ENCODE peak calls at places on chromosomes 16 and 17, in eight cellular contexts. K is left ventricle myocardium inferior, F is neural progenitor cell, C is WTC11, Q is right atrium auricular region, U is nephron progenitor cell, E is upper lobe of right lung, W is BE2C. V is an unnamed sample.

GRCh38 chr16:12971216-12971615 is 69.8 kb downstream of the SHISA9 start:
- DNase-seq in K (no peak), F (no peak), C (no peak), Q (no peak), U (no peak), E (no peak), W (peak; percentile 13), V (peak; percentile 41)

GRCh38 chr16:70681382-70682238 is 4.2 kb downstream of the MTSS2 start:
- DNase-seq in K (peak; percentile 18), F (no peak), C (no peak), Q (no peak), U (no peak), E (no peak), W (no peak), V (peak; percentile 14)

GRCh38 chr17:6109541-6109940 is 39.4 kb downstream of the WSCD1 start:
- DNase-seq in K (no peak), F (no peak), C (no peak), Q (no peak), U (no peak), E (peak; percentile 17), W (no peak), V (no peak)

GRCh38 chr17:38730526-38731379 is 612 bp downstream of the CISD3 start:
- DNase-seq in K (peak; percentile 84), F (peak; percentile 51), C (peak; percentile 47), Q (peak; percentile 79), U (peak; percentile 38), E (peak; percentile 92), W (peak; percentile 89), V (peak; percentile 33)

GRCh38 chr16:27911486-27911885 is 152.0 kb downstream of the GSG1L start:
- DNase-seq in K (no peak), F (no peak), C (no peak), Q (no peak), U (no peak), E (no peak), W (no peak), V (no peak)

GRCh38 chr17:74757931-74758845 is 9.8 kb downstream of the NHERF1 start:
- DNase-seq in K (peak; percentile 45), F (no peak), C (no peak), Q (no peak), U (peak; percentile 36), E (no peak), W (peak; percentile 51), V (no peak)

GRCh38 chr17:81004336-81005015 is 12.8 kb downstream of the CHMP6 start:
- DNase-seq in K (no peak), F (peak; percentile 39), C (no peak), Q (no peak), U (no peak), E (peak; percentile 65), W (no peak), V (no peak)

GRCh38 chr17:45997624-45998023 is 1.4 kb upstream of the STH start:
- DNase-seq in K (no peak), F (no peak), C (no peak), Q (no peak), U (no peak), E (no peak), W (no peak), V (no peak)

DNA sequence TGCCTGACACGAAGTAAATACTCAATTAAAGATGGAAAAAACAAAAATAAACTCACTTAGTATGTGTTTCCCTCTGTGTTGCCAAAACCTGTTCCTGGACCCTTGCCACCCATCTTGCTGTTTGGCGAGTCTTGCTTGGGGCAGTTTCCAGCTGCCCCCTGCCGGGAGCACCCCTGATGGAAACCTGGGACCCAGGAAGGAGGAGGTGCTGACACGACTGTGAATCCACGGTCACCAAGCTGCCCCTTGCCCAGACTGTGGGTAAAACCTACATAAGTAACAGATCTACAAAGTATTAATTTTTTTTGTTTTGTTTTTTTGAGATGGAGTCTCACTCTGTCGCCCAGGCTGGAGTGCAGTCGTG is 50.1 kb upstream of the SIAH1 start:
- DNase-seq in K (no peak), F (no peak), C (no peak), Q (no peak), U (no peak), E (no peak), W (no peak), V (no peak)
- TF ChIP-seq CTCF in K (no peak), F (no peak), C (no peak), Q (no peak), U (no peak), E (no peak), W (no peak), V (no peak)

GRCh38 chr17:7133424-7133823 is 18.8 kb upstream of the ASGR2 start:
- DNase-seq in K (peak; percentile 39), F (peak; percentile 79), C (peak; percentile 63), Q (no peak), U (peak; percentile 35), E (peak; percentile 76), W (no peak), V (peak; percentile 36)

GRCh38 chr17:7129311-7129710 is 14.7 kb upstream of the ASGR2 start:
- DNase-seq in K (no peak), F (no peak), C (no peak), Q (no peak), U (no peak), E (no peak), W (no peak), V (no peak)

GRCh38 chr17:7132511-7133094 is 18.0 kb upstream of the ASGR2 start:
- DNase-seq in K (no peak), F (peak; percentile 83), C (peak; percentile 73), Q (no peak), U (peak; percentile 45), E (peak; percentile 55), W (no peak), V (no peak)

GRCh38 chr17:7128174-7128573 is 13.6 kb upstream of the ASGR2 start:
- DNase-seq in K (no peak), F (no peak), C (no peak), Q (no peak), U (no peak), E (no peak), W (no peak), V (peak; percentile 69)

GRCh38 chr17:7130626-7131467 is 16.2 kb upstream of the ASGR2 start:
- DNase-seq in K (no peak), F (no peak), C (no peak), Q (no peak), U (no peak), E (no peak), W (no peak), V (no peak)
- TF ChIP-seq CTCF in K (no peak), F (no peak), C (no peak), Q (no peak), U (no peak), E (no peak), W (no peak), V (no peak)

DNA sequence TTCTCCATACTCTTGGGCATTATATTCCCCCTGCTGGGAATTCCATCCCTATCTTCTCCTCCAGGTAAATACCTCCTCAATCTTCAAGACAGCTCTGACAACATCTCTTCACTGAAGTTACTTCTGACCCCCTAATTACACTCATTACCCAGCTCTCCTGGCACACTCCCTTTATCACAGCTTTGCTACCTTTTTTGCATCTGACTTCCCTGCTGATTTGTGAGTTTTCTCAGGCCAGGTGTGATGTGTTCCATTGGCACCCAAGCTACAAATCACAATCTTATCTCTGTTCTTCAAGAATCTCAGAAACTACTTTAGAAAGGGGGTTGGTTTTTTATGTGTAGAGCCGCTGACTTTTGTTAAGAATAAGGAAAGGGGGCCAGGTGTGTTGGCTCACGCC is 14.0 kb downstream of the CLEC19A start:
- DNase-seq in K (no peak), F (no peak), C (no peak), Q (no peak), U (no peak), E (no peak), W (no peak), V (no peak)
- TF ChIP-seq CTCF in K (no peak), F (no peak), C (no peak), Q (no peak), U (no peak), E (no peak), W (no peak), V (no peak)

GRCh38 chr17:21165922-21166598 is 39.3 kb downstream of the DHRS7B start:
- DNase-seq in K (peak; percentile 80), F (no peak), C (no peak), Q (peak; percentile 66), U (no peak), E (no peak), W (no peak), V (no peak)

GRCh38 chr17:21162394-21162775 is 35.6 kb downstream of the DHRS7B start:
- DNase-seq in K (no peak), F (no peak), C (no peak), Q (no peak), U (no peak), E (no peak), W (no peak), V (no peak)

GRCh38 chr17:21166599-21167265 is 40.0 kb downstream of the DHRS7B start:
- DNase-seq in K (no peak), F (no peak), C (no peak), Q (no peak), U (no peak), E (no peak), W (no peak), V (no peak)

GRCh38 chr17:21163101-21163500 is 36.3 kb downstream of the DHRS7B start:
- DNase-seq in K (no peak), F (no peak), C (no peak), Q (no peak), U (no peak), E (no peak), W (no peak), V (no peak)

GRCh38 chr17:21164226-21165019 is 37.7 kb downstream of the DHRS7B start:
- DNase-seq in K (no peak), F (no peak), C (no peak), Q (peak; percentile 56), U (no peak), E (no peak), W (no peak), V (no peak)
- TF ChIP-seq CTCF in K (no peak), F (no peak), C (no peak), Q (no peak), U (no peak), E (peak; percentile 15), W (no peak), V (no peak)